ENCODE peak calls at places on chromosomes 1 and 21, in five cellular contexts. G is GM12865, X is RWPE2, L is heart right ventricle, V is GM23338. K is an unnamed sample.
A peak's percentile ranks its signal among the peaks of the same experiment; 100 is the strongest.

GRCh38 chr1:48532976-48533375 is 61.0 kb upstream of the SPATA6 start:
- DNase-seq in G (no peak), X (no peak), L (no peak), V (no peak), K (no peak)

GRCh38 chr1:22325531-22326371 is 125.9 kb upstream of the ZBTB40 start:
- DNase-seq in G (no peak), X (no peak), L (no peak), V (no peak), K (no peak)

GRCh38 chr1:172671591-172671990 is 12.7 kb downstream of the FASLG start:
- DNase-seq in G (no peak), X (no peak), L (no peak), V (no peak), K (peak; percentile 54)

GRCh38 chr1:244406337-244406736 is 45.4 kb downstream of the ADSS2 start:
- DNase-seq in G (peak; percentile 87), X (no peak), L (no peak), V (no peak), K (no peak)

GRCh38 chr1:172351761-172352161 is 68.7 kb upstream of the C1orf105 start:
- DNase-seq in G (no peak), X (no peak), L (no peak), V (no peak), K (no peak)

GRCh38 chr1:45687753-45688737 is at the start of gene TMEM69:
- DNase-seq in G (peak; percentile 95), X (peak; percentile 66), L (peak; percentile 86), V (peak; percentile 94), K (peak; percentile 90)

GRCh38 chr1:30868833-30869435 is 39.6 kb downstream of the SDC3 start:
- DNase-seq in G (peak; percentile 86), X (no peak), L (no peak), V (no peak), K (no peak)

GRCh38 chr21:17775431-17776126 is 43.6 kb downstream of the C21orf91 start:
- DNase-seq in G (peak; percentile 63), X (no peak), L (no peak), V (no peak), K (no peak)

GRCh38 chr21:41747943-41748738 is 18.7 kb downstream of the RIPK4 start:
- DNase-seq in G (no peak), X (no peak), L (no peak), V (no peak), K (no peak)

GRCh38 chr1:15394261-15394543 is 15.5 kb upstream of the EFHD2 start:
- DNase-seq in G (no peak), X (no peak), L (no peak), V (no peak), K (no peak)

GRCh38 chr1:206419783-206420182 is 50.5 kb upstream of the IKBKE start:
- DNase-seq in G (no peak), X (no peak), L (no peak), V (no peak), K (peak; percentile 89)

GRCh38 chr1:60470231-60470630 is 396.7 kb upstream of the C1orf87 start:
- DNase-seq in G (no peak), X (no peak), L (no peak), V (no peak), K (no peak)

GRCh38 chr1:31447210-31447609 is 34.2 kb downstream of the SERINC2 start:
- DNase-seq in G (no peak), X (no peak), L (no peak), V (no peak), K (no peak)

GRCh38 chr1:82110366-82111254 is 309.9 kb downstream of the ADGRL2 start:
- DNase-seq in G (no peak), X (no peak), L (no peak), V (no peak), K (no peak)

GRCh38 chr1:111270781-111271463 is 19.7 kb upstream of the CHIA start:
- DNase-seq in G (no peak), X (no peak), L (no peak), V (peak; percentile 35), K (no peak)

GRCh38 chr1:204331847-204332487 is 27.8 kb downstream of the PLEKHA6 start:
- DNase-seq in G (no peak), X (no peak), L (no peak), V (no peak), K (no peak)

GRCh38 chr1:21437341-21437640 is 2.6 kb upstream of the NBPF3 start:
- DNase-seq in G (no peak), X (no peak), L (no peak), V (no peak), K (no peak)

GRCh38 chr1:177305040-177306018 is 134.6 kb downstream of the BRINP2 start:
- DNase-seq in G (no peak), X (peak; percentile 72), L (no peak), V (no peak), K (peak; percentile 84)

GRCh38 chr1:117753652-117754051 is 147.8 kb downstream of the TENT5C start:
- DNase-seq in G (no peak), X (no peak), L (no peak), V (no peak), K (peak; percentile 50)

GRCh38 chr1:40736085-40736531 is 44.6 kb downstream of the NFYC start:
- DNase-seq in G (no peak), X (no peak), L (peak; percentile 10), V (no peak), K (peak; percentile 90)

GRCh38 chr1:32765561-32766327 is 51.4 kb downstream of the YARS1 start:
- DNase-seq in G (no peak), X (no peak), L (no peak), V (peak; percentile 86), K (no peak)

GRCh38 chr1:230067441-230067870 is 418 bp downstream of the GALNT2 start:
- DNase-seq in G (peak; percentile 25), X (no peak), L (peak; percentile 36), V (peak; percentile 59), K (peak; percentile 38)

GRCh38 chr1:239814306-239814881 is 277.3 kb upstream of the FMN2 start:
- DNase-seq in G (no peak), X (peak; percentile 75), L (no peak), V (peak; percentile 78), K (peak; percentile 92)

GRCh38 chr1:28159243-28159642 is 17.2 kb downstream of the PTAFR start:
- DNase-seq in G (no peak), X (no peak), L (no peak), V (no peak), K (no peak)

GRCh38 chr1:28154083-28154594 is 22.4 kb downstream of the PTAFR start:
- DNase-seq in G (no peak), X (no peak), L (no peak), V (no peak), K (no peak)

GRCh38 chr1:28155628-28156027 is 20.9 kb downstream of the PTAFR start:
- DNase-seq in G (no peak), X (no peak), L (no peak), V (no peak), K (no peak)

GRCh38 chr1:28157901-28158300 is 18.6 kb downstream of the PTAFR start:
- DNase-seq in G (no peak), X (no peak), L (no peak), V (no peak), K (peak; percentile 73)

DNA sequence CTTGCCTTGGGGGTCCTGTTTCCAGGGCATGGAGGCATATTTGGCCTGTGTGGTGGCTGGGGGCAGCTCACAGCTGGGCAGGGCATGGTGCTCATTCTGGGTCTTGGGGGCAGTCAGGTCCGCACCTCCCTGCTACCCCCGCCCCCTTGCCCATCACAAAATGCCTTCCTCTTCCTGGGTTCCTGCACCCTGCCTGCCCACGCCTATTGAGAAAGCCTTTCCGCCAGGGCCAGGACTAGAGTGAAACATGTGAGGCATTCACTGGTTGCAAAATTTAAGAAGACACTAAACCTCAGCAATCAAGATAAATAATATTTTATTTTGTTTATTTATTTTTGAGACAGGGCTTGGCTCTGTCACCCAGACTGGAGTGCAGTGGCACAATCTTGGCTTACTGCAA is 19.7 kb downstream of the PTAFR start:
- DNase-seq in G (no peak), X (no peak), L (no peak), V (no peak), K (no peak)
- H3K4me3 ChIP-seq in G (no peak overlapping the region), X (no peak overlapping the region), L (no peak overlapping the region), V (no peak overlapping the region), K (no peak overlapping the region)

GRCh38 chr1:52192436-52192835 is 50.5 kb downstream of the ZFYVE9 start:
- DNase-seq in G (no peak), X (no peak), L (no peak), V (no peak), K (peak; percentile 62)

GRCh38 chr1:52191395-52191965 is 49.6 kb downstream of the ZFYVE9 start:
- DNase-seq in G (no peak), X (no peak), L (no peak), V (no peak), K (no peak)

GRCh38 chr1:52192024-52192423 is 50.1 kb downstream of the ZFYVE9 start:
- DNase-seq in G (no peak), X (no peak), L (no peak), V (no peak), K (no peak)

GRCh38 chr1:52189898-52190480 is 48.1 kb downstream of the ZFYVE9 start:
- DNase-seq in G (no peak), X (no peak), L (no peak), V (no peak), K (no peak)

DNA sequence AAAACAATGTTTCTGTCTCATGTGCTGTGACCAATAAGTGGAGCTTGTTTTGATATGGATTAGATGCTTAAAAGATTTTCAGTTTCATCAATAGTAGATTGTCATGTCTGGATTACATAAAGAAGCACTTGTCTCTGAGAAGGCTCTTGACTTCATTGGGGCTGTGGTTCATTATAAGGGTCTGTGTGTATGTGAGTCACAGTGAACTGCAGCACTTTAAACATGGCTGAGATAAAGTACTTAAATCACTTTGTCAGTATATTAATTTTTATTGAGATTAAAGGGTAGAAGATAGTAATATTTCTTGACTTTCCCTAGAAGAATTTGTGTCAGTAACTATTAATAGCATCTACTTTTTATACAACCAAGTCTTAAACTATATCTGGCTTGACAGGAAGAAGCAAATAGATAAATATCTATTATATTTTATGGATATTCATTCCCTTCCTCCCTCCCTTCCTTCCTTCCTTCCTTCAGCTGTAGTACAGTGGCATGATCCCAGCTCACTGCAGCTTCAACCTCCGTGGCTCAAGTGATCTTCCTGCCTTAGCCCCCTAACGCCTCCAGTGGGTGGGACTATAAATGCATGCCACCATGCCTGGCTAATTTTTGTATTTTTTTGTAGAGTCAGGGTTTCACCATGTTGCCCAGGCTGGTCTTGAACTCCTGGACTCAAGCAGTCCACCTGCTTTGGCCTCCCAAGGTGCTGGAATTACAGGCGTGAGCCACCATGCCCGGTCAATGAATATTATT is 48.8 kb downstream of the ZFYVE9 start:
- DNase-seq in G (peak; percentile 5), X (no peak), L (no peak), V (peak; percentile 47), K (no peak)
- TF ChIP-seq CTCF in G (no peak), X (no peak), L (no peak), V (peak; percentile 41), K (no peak)

GRCh38 chr1:181405584-181405983 is 77.7 kb upstream of the CACNA1E start:
- DNase-seq in G (no peak), X (no peak), L (no peak), V (peak; percentile 24), K (no peak)
- H3K4me3 ChIP-seq in G (no peak overlapping the region), X (no peak overlapping the region), L (no peak overlapping the region), V (no peak overlapping the region), K (no peak overlapping the region)

GRCh38 chr1:66334311-66334710 is 199.6 kb upstream of the SGIP1 start:
- DNase-seq in G (peak; percentile 52), X (no peak), L (no peak), V (peak; percentile 25), K (no peak)

GRCh38 chr1:66330711-66331110 is 203.2 kb upstream of the SGIP1 start:
- DNase-seq in G (peak; percentile 45), X (no peak), L (no peak), V (no peak), K (no peak)

GRCh38 chr1:66332524-66332853 is 201.5 kb upstream of the SGIP1 start:
- DNase-seq in G (no peak), X (no peak), L (no peak), V (no peak), K (no peak)

GRCh38 chr1:66333463-66334232 is 200.3 kb upstream of the SGIP1 start:
- DNase-seq in G (peak; percentile 55), X (no peak), L (peak; percentile 79), V (peak; percentile 38), K (no peak)

GRCh38 chr1:66331641-66332523 is 202.1 kb upstream of the SGIP1 start:
- DNase-seq in G (peak; percentile 65), X (no peak), L (peak; percentile 83), V (peak; percentile 80), K (peak; percentile 71)
- TF ChIP-seq CTCF in G (no peak), X (no peak), L (peak; percentile 13), V (peak; percentile 28), K (peak; percentile 46)

K was measured in epithelial cell of esophagus.